ENCODE peak calls at places on chromosomes 2 and 18, in nine cellular contexts. E, L, Y, D, M, H, C, X and N are unnamed samples.

GRCh38 chr2:152696476-152696875 is 20.8 kb downstream of the PRPF40A start:
- DNase-seq in C (no peak), X (no peak), E (no peak), H (no peak), M (no peak), D (no peak), L (no peak), Y (no peak), N (no peak)

GRCh38 chr2:132515010-132515409 is 98.4 kb downstream of the GPR39 start:
- DNase-seq in Y (no peak), X (no peak), H (no peak), C (no peak), L (no peak), D (no peak), E (no peak), M (no peak), N (no peak)

GRCh38 chr2:169768262-169768995 is 30.2 kb upstream of the SSB start:
- DNase-seq in C (no peak), X (peak; percentile 21), H (peak; percentile 61), D (peak; percentile 62), M (no peak), E (peak; percentile 15), Y (no peak), L (no peak), N (peak; percentile 37)

GRCh38 chr18:70151554-70152130 is 53.8 kb downstream of the RTTN start:
- DNase-seq in X (no peak), C (no peak), E (no peak), M (no peak), H (no peak), L (no peak), D (no peak), Y (peak; percentile 41), N (no peak)

GRCh38 chr2:174957049-174957448 is 48.1 kb downstream of the CHN1 start:
- DNase-seq in Y (no peak), E (no peak), M (no peak), C (no peak), D (no peak), X (no peak), L (no peak), H (no peak), N (no peak)

GRCh38 chr2:241197947-241198346 is 9.5 kb downstream of the ANO7 start:
- DNase-seq in X (no peak), M (no peak), L (no peak), D (no peak), E (no peak), C (no peak), H (no peak), Y (no peak), N (no peak)

GRCh38 chr18:61322265-61322873 is 10.9 kb upstream of the CDH20 start:
- DNase-seq in L (peak; percentile 0), X (no peak), Y (no peak), H (no peak), M (peak; percentile 18), D (peak; percentile 59), C (peak; percentile 8), E (peak; percentile 24), N (no peak)

GRCh38 chr2:144320491-144320890 is 199.4 kb downstream of the ZEB2 start:
- DNase-seq in C (peak; percentile 59), X (peak; percentile 73), L (no peak), H (peak; percentile 70), M (no peak), D (peak; percentile 39), Y (peak; percentile 46), E (no peak), N (peak; percentile 54)

GRCh38 chr2:239750045-239750835 is 274.9 kb downstream of the NDUFA10 start:
- DNase-seq in D (no peak), H (no peak), Y (no peak), C (no peak), X (no peak), E (no peak), L (no peak), M (no peak), N (no peak)

GRCh38 chr18:36281941-36282340 is 15.6 kb upstream of the FHOD3 start:
- DNase-seq in M (no peak), D (no peak), E (no peak), H (no peak), X (no peak), L (peak; percentile 24), C (no peak), Y (no peak), N (no peak)

GRCh38 chr2:187917535-187917934 is 363.3 kb upstream of the TFPI start:
- DNase-seq in D (no peak), E (no peak), X (no peak), H (no peak), Y (no peak), M (no peak), C (no peak), L (no peak), N (no peak)

GRCh38 chr2:223180463-223180862 is 128.5 kb downstream of the KCNE4 start:
- DNase-seq in D (no peak), H (no peak), C (no peak), E (no peak), M (no peak), X (no peak), L (no peak), Y (no peak), N (no peak)